ENCODE peak calls at places on chromosomes 4 and X, in six cellular contexts. A is choroid plexus epithelial cell; G is pancreas; I is iris pigment epithelial cell; Y is stimulated activated CD8-positive, alpha-beta memory T cell treated with anti-CD3 and anti-CD28 coated beads, Interleukin-4, amount 100 ng/mL, for 4 hours; V is CD8-positive, alpha-beta T cell. O is an unnamed sample.

GRCh38 chr4:16636911-16637630 is 261.4 kb downstream of the LDB2 start:
- DNase-seq in Y (no peak), V (no peak), A (no peak), I (no peak), G (no peak), O (no peak)

GRCh38 chr4:169530048-169530447 is 82.3 kb downstream of the NEK1 start:
- DNase-seq in A (no peak), G (no peak), I (no peak), Y (no peak), V (no peak), O (no peak)

GRCh38 chrX:134718329-134719317 is 60.4 kb upstream of the PLAC1 start:
- DNase-seq in A (peak), Y (no peak), V (no peak), I (peak), G (peak), O (no peak)

GRCh38 chr4:40475609-40476008 is 140.5 kb downstream of the CHRNA9 start:
- DNase-seq in I (no peak), Y (no peak), G (peak), V (no peak), A (no peak), O (no peak)

GRCh38 chr4:148054275-148054674 is 322.4 kb downstream of the ARHGAP10 start:
- DNase-seq in Y (no peak), G (no peak), I (peak), A (peak), V (no peak), O (no peak)

GRCh38 chrX:15686818-15687685 is 22.4 kb upstream of the CLTRN start:
- DNase-seq in Y (peak), G (peak), I (peak), A (peak), V (peak), O (peak)

GRCh38 chr4:119209077-119209476 is 3.4 kb upstream of the USP53 start:
- DNase-seq in V (no peak), Y (no peak), A (peak), I (peak), G (no peak), O (no peak)

GRCh38 chrX:80808854-80809493 is 703 bp downstream of the BRWD3 start:
- DNase-seq in I (peak), Y (no peak), V (peak), G (peak), A (peak), O (peak)

GRCh38 chr4:82809614-82810013 is 11.0 kb upstream of the SCD5 start:
- DNase-seq in G (no peak), Y (no peak), V (no peak), A (no peak), I (no peak), O (no peak)

GRCh38 chrX:30957753-30958152 is 68.7 kb upstream of the TAB3 start:
- DNase-seq in V (no peak), A (peak), G (no peak), I (peak), Y (no peak), O (no peak)

GRCh38 chr4:4854649-4855292 is 4.7 kb upstream of the MSX1 start:
- DNase-seq in A (no peak), G (no peak), I (no peak), Y (no peak), V (no peak), O (no peak)

GRCh38 chrX:120452131-120452530 is 17.0 kb downstream of the LAMP2 start:
- DNase-seq in V (no peak), Y (no peak), G (no peak), A (peak), I (peak), O (no peak)

GRCh38 chr4:146545102-146545501 is 23.4 kb upstream of the SLC10A7 start:
- DNase-seq in A (peak), Y (no peak), V (no peak), I (peak), G (no peak), O (no peak)

GRCh38 chrX:153301746-153302145 is 19.8 kb downstream of the PNMA6F start:
- DNase-seq in G (no peak), A (no peak), I (no peak), V (no peak), Y (no peak), O (no peak)

GRCh38 chr4:186840222-186840701 is 116.6 kb upstream of the FAT1 start:
- DNase-seq in G (peak), V (no peak), I (peak), A (peak), Y (no peak), O (no peak)

GRCh38 chr4:100100985-100101384 is 89.3 kb downstream of the DDIT4L start:
- DNase-seq in A (no peak), I (no peak), G (no peak), Y (no peak), V (no peak), O (no peak)

GRCh38 chr4:128354205-128354821 is 66.7 kb upstream of the PGRMC2 start:
- DNase-seq in A (peak), V (no peak), I (peak), Y (no peak), G (no peak), O (no peak)

GRCh38 chrX:154487518-154488290 is 1.3 kb upstream of the UBL4A start:
- DNase-seq in A (no peak), V (no peak), Y (no peak), G (no peak), I (no peak), O (no peak)